ENCODE peak calls at places on chromosome 5, in six cellular contexts. One of them, this sample, is unnamed.

GRCh38 chr5:16051246-16051645 is 128.3 kb downstream of the MARCHF11 start:
- DNase-seq in chondrocyte: no peak
- DNase-seq in uterus: no peak
- DNase-seq in GM06990: no peak
- DNase-seq in adrenal gland: no peak
- DNase-seq in ascending aorta: no peak
- DNase-seq in this sample: no peak

GRCh38 chr5:39479537-39479936 is 54.8 kb upstream of the DAB2 start:
- DNase-seq in GM06990: no peak
- DNase-seq in adrenal gland: no peak
- DNase-seq in uterus: no peak
- DNase-seq in chondrocyte: no peak
- DNase-seq in ascending aorta: no peak
- DNase-seq in this sample: no peak

GRCh38 chr5:113202904-113203716 is 226.5 kb downstream of the DCP2 start:
- DNase-seq in uterus: no peak
- DNase-seq in chondrocyte: no peak
- DNase-seq in ascending aorta: no peak
- DNase-seq in adrenal gland: no peak
- DNase-seq in GM06990: no peak
- DNase-seq in this sample: no peak

GRCh38 chr5:31365776-31366175 is 166.1 kb downstream of the DROSHA start:
- DNase-seq in GM06990: no peak
- DNase-seq in uterus: no peak
- DNase-seq in ascending aorta: no peak
- DNase-seq in chondrocyte: no peak
- DNase-seq in adrenal gland: no peak
- DNase-seq in this sample: no peak

GRCh38 chr5:173303878-173304590 is 24.2 kb downstream of the STC2 start:
- DNase-seq in ascending aorta: no peak
- DNase-seq in adrenal gland: no peak
- DNase-seq in uterus: no peak
- DNase-seq in chondrocyte: no peak
- DNase-seq in GM06990: no peak
- DNase-seq in this sample: no peak

GRCh38 chr5:177447611-177448243 is 1.1 kb downstream of the PRR7 start:
- DNase-seq in chondrocyte: peak; percentile 91
- DNase-seq in uterus: peak; percentile 41
- DNase-seq in adrenal gland: peak; percentile 95
- DNase-seq in GM06990: no peak
- DNase-seq in ascending aorta: peak; percentile 87
- DNase-seq in this sample: no peak

GRCh38 chr5:5886812-5887486 is 464.5 kb downstream of the ICE1 start:
- DNase-seq in uterus: no peak
- DNase-seq in GM06990: peak; percentile 41
- DNase-seq in adrenal gland: no peak
- DNase-seq in ascending aorta: no peak
- DNase-seq in chondrocyte: no peak
- DNase-seq in this sample: peak; percentile 77

GRCh38 chr5:154793599-154794524 is 38.7 kb downstream of the LARP1 start:
- DNase-seq in adrenal gland: no peak
- DNase-seq in ascending aorta: no peak
- DNase-seq in GM06990: no peak
- DNase-seq in uterus: no peak
- DNase-seq in chondrocyte: no peak
- DNase-seq in this sample: no peak

GRCh38 chr5:178423431-178423830 is 166.8 kb downstream of the COL23A1 start:
- DNase-seq in adrenal gland: no peak
- DNase-seq in ascending aorta: no peak
- DNase-seq in chondrocyte: no peak
- DNase-seq in uterus: no peak
- DNase-seq in GM06990: no peak
- DNase-seq in this sample: no peak

GRCh38 chr5:4942831-4943178 is 197.3 kb upstream of the ADAMTS16 start:
- DNase-seq in ascending aorta: no peak
- DNase-seq in GM06990: no peak
- DNase-seq in chondrocyte: no peak
- DNase-seq in adrenal gland: no peak
- DNase-seq in uterus: no peak
- DNase-seq in this sample: no peak

GRCh38 chr5:168656633-168657032 is 77.5 kb upstream of the PANK3 start:
- DNase-seq in uterus: no peak
- DNase-seq in GM06990: no peak
- DNase-seq in ascending aorta: no peak
- DNase-seq in chondrocyte: no peak
- DNase-seq in adrenal gland: no peak
- DNase-seq in this sample: no peak

GRCh38 chr5:22780756-22781155 is 72.4 kb downstream of the CDH12 start:
- DNase-seq in adrenal gland: no peak
- DNase-seq in GM06990: no peak
- DNase-seq in chondrocyte: no peak
- DNase-seq in uterus: no peak
- DNase-seq in ascending aorta: no peak
- DNase-seq in this sample: no peak

GRCh38 chr5:137622850-137623249 is 113.0 kb downstream of the KLHL3 start:
- DNase-seq in ascending aorta: peak; percentile 94
- DNase-seq in GM06990: peak; percentile 20
- DNase-seq in adrenal gland: peak; percentile 97
- DNase-seq in chondrocyte: no peak
- DNase-seq in uterus: no peak
- DNase-seq in this sample: no peak

GRCh38 chr5:34923694-34924461 is 5.5 kb upstream of the DNAJC21 start:
- DNase-seq in GM06990: no peak
- DNase-seq in adrenal gland: peak; percentile 39
- DNase-seq in uterus: no peak
- DNase-seq in ascending aorta: no peak
- DNase-seq in chondrocyte: no peak
- DNase-seq in this sample: peak; percentile 20

GRCh38 chr5:6712136-6712581 is 1.1 kb upstream of the TENT4A start:
- DNase-seq in GM06990: peak; percentile 80
- DNase-seq in uterus: peak; percentile 50
- DNase-seq in adrenal gland: peak; percentile 56
- DNase-seq in chondrocyte: no peak
- DNase-seq in ascending aorta: peak; percentile 84
- DNase-seq in this sample: no peak

GRCh38 chr5:80156156-80156555 is 99.7 kb downstream of the SERINC5 start:
- DNase-seq in GM06990: no peak
- DNase-seq in ascending aorta: no peak
- DNase-seq in uterus: no peak
- DNase-seq in adrenal gland: no peak
- DNase-seq in chondrocyte: no peak
- DNase-seq in this sample: no peak

GRCh38 chr5:16886793-16887345 is 49.2 kb downstream of the MYO10 start:
- DNase-seq in uterus: no peak
- DNase-seq in GM06990: no peak
- DNase-seq in ascending aorta: no peak
- DNase-seq in adrenal gland: no peak
- DNase-seq in chondrocyte: no peak
- DNase-seq in this sample: no peak

GRCh38 chr5:143083006-143083405 is 312.8 kb downstream of the ARHGAP26 start:
- DNase-seq in adrenal gland: no peak
- DNase-seq in uterus: no peak
- DNase-seq in ascending aorta: no peak
- DNase-seq in GM06990: no peak
- DNase-seq in chondrocyte: no peak
- DNase-seq in this sample: no peak

GRCh38 chr5:9927521-9927997 is 297.4 kb upstream of the TAS2R1 start:
- DNase-seq in adrenal gland: no peak
- DNase-seq in GM06990: no peak
- DNase-seq in ascending aorta: no peak
- DNase-seq in uterus: no peak
- DNase-seq in chondrocyte: no peak
- DNase-seq in this sample: no peak

GRCh38 chr5:174799146-174799545 is 74.8 kb downstream of the MSX2 start:
- DNase-seq in uterus: no peak
- DNase-seq in GM06990: no peak
- DNase-seq in ascending aorta: no peak
- DNase-seq in chondrocyte: no peak
- DNase-seq in adrenal gland: no peak
- DNase-seq in this sample: no peak

GRCh38 chr5:92644271-92644886 is 936.6 kb downstream of the NR2F1-AS1 start:
- DNase-seq in adrenal gland: no peak
- DNase-seq in chondrocyte: no peak
- DNase-seq in uterus: no peak
- DNase-seq in ascending aorta: no peak
- DNase-seq in GM06990: no peak
- DNase-seq in this sample: no peak

GRCh38 chr5:171899792-171900191 is 106.6 kb downstream of the FBXW11 start:
- DNase-seq in uterus: no peak
- DNase-seq in GM06990: no peak
- DNase-seq in adrenal gland: no peak
- DNase-seq in ascending aorta: no peak
- DNase-seq in chondrocyte: no peak
- DNase-seq in this sample: no peak

GRCh38 chr5:123422433-123423277 is 548 bp downstream of the CEP120 start:
- DNase-seq in adrenal gland: peak; percentile 31
- DNase-seq in chondrocyte: no peak
- DNase-seq in ascending aorta: no peak
- DNase-seq in uterus: no peak
- DNase-seq in GM06990: no peak
- DNase-seq in this sample: peak; percentile 44

GRCh38 chr5:78618303-78618702 is 30.3 kb downstream of the LHFPL2 start:
- DNase-seq in uterus: no peak
- DNase-seq in ascending aorta: no peak
- DNase-seq in adrenal gland: no peak
- DNase-seq in GM06990: no peak
- DNase-seq in chondrocyte: no peak
- DNase-seq in this sample: no peak

GRCh38 chr5:159106193-159106568 is 6.5 kb upstream of the EBF1 start:
- DNase-seq in ascending aorta: no peak
- DNase-seq in uterus: no peak
- DNase-seq in GM06990: no peak
- DNase-seq in adrenal gland: no peak
- DNase-seq in chondrocyte: no peak
- DNase-seq in this sample: no peak

GRCh38 chr5:74107899-74108298 is 481.9 kb downstream of the ARHGEF28 start:
- DNase-seq in GM06990: no peak
- DNase-seq in ascending aorta: no peak
- DNase-seq in uterus: no peak
- DNase-seq in chondrocyte: no peak
- DNase-seq in adrenal gland: no peak
- DNase-seq in this sample: no peak

GRCh38 chr5:107670028-107670926 is 460 bp downstream of the EFNA5 start:
- DNase-seq in ascending aorta: peak; percentile 66
- DNase-seq in chondrocyte: no peak
- DNase-seq in adrenal gland: peak; percentile 19
- DNase-seq in uterus: no peak
- DNase-seq in GM06990: peak; percentile 76
- DNase-seq in this sample: peak; percentile 56

GRCh38 chr5:157821822-157822622 is 36.9 kb downstream of the CLINT1 start:
- DNase-seq in adrenal gland: no peak
- DNase-seq in ascending aorta: no peak
- DNase-seq in chondrocyte: no peak
- DNase-seq in uterus: no peak
- DNase-seq in GM06990: no peak
- DNase-seq in this sample: no peak

GRCh38 chr5:17067657-17068392 is 131.7 kb upstream of the MYO10 start:
- DNase-seq in GM06990: no peak
- DNase-seq in chondrocyte: no peak
- DNase-seq in uterus: no peak
- DNase-seq in ascending aorta: no peak
- DNase-seq in adrenal gland: no peak
- DNase-seq in this sample: no peak

GRCh38 chr5:77356740-77357139 is 135.4 kb downstream of the WDR41 start:
- DNase-seq in adrenal gland: no peak
- DNase-seq in chondrocyte: no peak
- DNase-seq in uterus: no peak
- DNase-seq in ascending aorta: peak; percentile 68
- DNase-seq in GM06990: peak; percentile 65
- DNase-seq in this sample: peak; percentile 64

GRCh38 chr5:132754947-132755346 is 7.7 kb downstream of the CCNI2 start:
- DNase-seq in chondrocyte: no peak
- DNase-seq in uterus: no peak
- DNase-seq in adrenal gland: no peak
- DNase-seq in ascending aorta: no peak
- DNase-seq in GM06990: no peak
- DNase-seq in this sample: no peak
- TF ChIP-seq CTCF in chondrocyte: peak; percentile 57
- TF ChIP-seq CTCF in uterus: no peak
- TF ChIP-seq CTCF in adrenal gland: no peak
- TF ChIP-seq CTCF in ascending aorta: no peak
- TF ChIP-seq CTCF in GM06990: no peak
- TF ChIP-seq CTCF in this sample: peak; percentile 21

GRCh38 chr5:126253406-126253805 is 169.8 kb upstream of the GRAMD2B start:
- DNase-seq in ascending aorta: no peak
- DNase-seq in uterus: no peak
- DNase-seq in adrenal gland: no peak
- DNase-seq in GM06990: no peak
- DNase-seq in chondrocyte: no peak
- DNase-seq in this sample: no peak
- TF ChIP-seq CTCF in ascending aorta: no peak
- TF ChIP-seq CTCF in uterus: no peak
- TF ChIP-seq CTCF in adrenal gland: no peak
- TF ChIP-seq CTCF in GM06990: no peak
- TF ChIP-seq CTCF in chondrocyte: no peak
- TF ChIP-seq CTCF in this sample: no peak

GRCh38 chr5:139038618-139039305 is 159.4 kb downstream of the SIL1 start:
- DNase-seq in GM06990: no peak
- DNase-seq in chondrocyte: no peak
- DNase-seq in ascending aorta: no peak
- DNase-seq in uterus: no peak
- DNase-seq in adrenal gland: no peak
- DNase-seq in this sample: no peak
- TF ChIP-seq CTCF in GM06990: no peak
- TF ChIP-seq CTCF in chondrocyte: peak; percentile 32
- TF ChIP-seq CTCF in ascending aorta: no peak
- TF ChIP-seq CTCF in uterus: no peak
- TF ChIP-seq CTCF in adrenal gland: no peak
- TF ChIP-seq CTCF in this sample: no peak

GRCh38 chr5:176416123-176416924 is at the start of gene CLTB:
- DNase-seq in ascending aorta: peak; percentile 94
- DNase-seq in chondrocyte: no peak
- DNase-seq in GM06990: peak; percentile 91
- DNase-seq in uterus: peak; percentile 93
- DNase-seq in adrenal gland: peak; percentile 91
- DNase-seq in this sample: peak; percentile 96
- TF ChIP-seq CTCF in ascending aorta: peak; percentile 23
- TF ChIP-seq CTCF in chondrocyte: peak; percentile 85
- TF ChIP-seq CTCF in GM06990: peak; percentile 7
- TF ChIP-seq CTCF in uterus: peak; percentile 53
- TF ChIP-seq CTCF in adrenal gland: peak; percentile 12
- TF ChIP-seq CTCF in this sample: peak; percentile 94

GRCh38 chr5:166535641-166536040 is 1755.8 kb upstream of the WWC1 start:
- DNase-seq in GM06990: no peak
- DNase-seq in adrenal gland: no peak
- DNase-seq in ascending aorta: no peak
- DNase-seq in uterus: no peak
- DNase-seq in chondrocyte: no peak
- DNase-seq in this sample: no peak

GRCh38 chr5:166529200-166529599 is 1762.2 kb upstream of the WWC1 start:
- DNase-seq in GM06990: no peak
- DNase-seq in uterus: no peak
- DNase-seq in ascending aorta: no peak
- DNase-seq in adrenal gland: no peak
- DNase-seq in chondrocyte: no peak
- DNase-seq in this sample: no peak

GRCh38 chr5:166532821-166533220 is 1758.6 kb upstream of the WWC1 start:
- DNase-seq in ascending aorta: no peak
- DNase-seq in uterus: no peak
- DNase-seq in chondrocyte: no peak
- DNase-seq in adrenal gland: no peak
- DNase-seq in GM06990: no peak
- DNase-seq in this sample: no peak
- TF ChIP-seq CTCF in ascending aorta: no peak
- TF ChIP-seq CTCF in uterus: no peak
- TF ChIP-seq CTCF in chondrocyte: no peak
- TF ChIP-seq CTCF in adrenal gland: no peak
- TF ChIP-seq CTCF in GM06990: no peak
- TF ChIP-seq CTCF in this sample: no peak

GRCh38 chr5:139294372-139295165 is 1.0 kb downstream of the MATR3 start:
- DNase-seq in ascending aorta: peak; percentile 83
- DNase-seq in GM06990: peak; percentile 84
- DNase-seq in adrenal gland: peak; percentile 86
- DNase-seq in uterus: peak; percentile 78
- DNase-seq in chondrocyte: no peak
- DNase-seq in this sample: no peak
- TF ChIP-seq CTCF in ascending aorta: peak; percentile 12
- TF ChIP-seq CTCF in GM06990: peak; percentile 57
- TF ChIP-seq CTCF in adrenal gland: no peak
- TF ChIP-seq CTCF in uterus: peak; percentile 26
- TF ChIP-seq CTCF in chondrocyte: peak; percentile 72
- TF ChIP-seq CTCF in this sample: peak; percentile 45

This sample was measured in GM13977.